ENCODE peak calls at places on chromosomes 16 and 17, in seven cellular contexts. O, C, J, L, S, X and M are unnamed samples.

GRCh38 chr17:77346765-77347164 is 206.0 kb downstream of the SEC14L1 start:
- DNase-seq in J (no peak), X (no peak), L (no peak), C (no peak), S (no peak), O (peak; percentile 11), M (no peak)

GRCh38 chr17:38898812-38899348 is 26.5 kb upstream of the LASP1NB start:
- DNase-seq in J (no peak), C (peak; percentile 71), O (peak; percentile 70), S (no peak), L (no peak), X (no peak), M (no peak)

GRCh38 chr16:527015-527903 is at the start of gene CAPN15:
- DNase-seq in L (peak; percentile 49), J (peak; percentile 90), X (peak; percentile 90), O (peak; percentile 85), C (peak; percentile 95), S (peak; percentile 72), M (peak; percentile 97)

GRCh38 chr17:58728831-58729230 is 26.8 kb upstream of the PPM1E start:
- DNase-seq in X (no peak), O (no peak), L (no peak), C (no peak), J (no peak), S (no peak), M (no peak)

GRCh38 chr16:30626230-30626629 is 16.0 kb upstream of the ZNF689 start:
- DNase-seq in S (no peak), J (no peak), O (no peak), L (no peak), X (no peak), C (no peak), M (no peak)

GRCh38 chr17:2595736-2596135 is 2.3 kb downstream of the PAFAH1B1 start:
- DNase-seq in S (no peak), C (no peak), L (no peak), J (no peak), X (no peak), O (no peak), M (no peak)

GRCh38 chr16:67538666-67539101 is 10.1 kb downstream of the RIPOR1 start:
- DNase-seq in C (peak; percentile 51), O (no peak), J (no peak), L (no peak), X (peak; percentile 42), S (no peak), M (peak; percentile 39)

GRCh38 chr17:17612085-17613022 is 20.8 kb upstream of the PEMT start:
- DNase-seq in L (no peak), X (no peak), O (no peak), J (no peak), C (no peak), S (no peak), M (no peak)

GRCh38 chr17:18166894-18167293 is 16.7 kb upstream of the ALKBH5 start:
- DNase-seq in O (no peak), S (no peak), C (no peak), X (no peak), J (no peak), L (no peak), M (no peak)

GRCh38 chr16:81758376-81758775 is 20.7 kb upstream of the PLCG2 start:
- DNase-seq in C (no peak), J (no peak), S (no peak), L (peak; percentile 76), X (no peak), O (no peak), M (no peak)

GRCh38 chr16:79931721-79932120 is 331.2 kb upstream of the MAF start:
- DNase-seq in C (no peak), S (no peak), X (no peak), O (no peak), J (no peak), L (no peak), M (no peak)

GRCh38 chr17:14205992-14206461 is 30.6 kb downstream of the CDRT15 start:
- DNase-seq in S (no peak), J (no peak), X (peak; percentile 17), O (peak; percentile 79), L (peak; percentile 95), C (peak; percentile 92), M (no peak)

GRCh38 chr16:48526058-48526957 is 83.7 kb downstream of the N4BP1 start:
- DNase-seq in J (no peak), L (peak; percentile 87), X (peak; percentile 87), C (no peak), O (peak; percentile 80), S (no peak), M (peak; percentile 72)